ENCODE peak calls at places on chromosomes 7 and 10, in six cellular contexts. One of them, this sample, is unnamed.

GRCh38 chr7:2680792-2681490 is 7.1 kb upstream of the AMZ1 start:
- DNase-seq in IMR-90: peak
- DNase-seq in HAP-1: peak
- DNase-seq in activated CD4-positive, alpha-beta T cell treated with anti-CD3 and anti-CD28 coated beads for 48 hours: peak
- DNase-seq in activated CD8-positive, alpha-beta memory T cell treated with anti-CD3 and anti-CD28 coated beads for 24 hours: peak
- DNase-seq in amniotic epithelial cell: peak
- DNase-seq in this sample: peak

GRCh38 chr7:157150825-157151412 is 12.2 kb downstream of the UBE3C start:
- DNase-seq in IMR-90: peak
- DNase-seq in HAP-1: no peak
- DNase-seq in activated CD4-positive, alpha-beta T cell treated with anti-CD3 and anti-CD28 coated beads for 48 hours: no peak
- DNase-seq in activated CD8-positive, alpha-beta memory T cell treated with anti-CD3 and anti-CD28 coated beads for 24 hours: no peak
- DNase-seq in amniotic epithelial cell: peak
- DNase-seq in this sample: no peak

GRCh38 chr10:114577133-114577532 is 80.9 kb downstream of the ABLIM1 start:
- DNase-seq in IMR-90: peak
- DNase-seq in HAP-1: no peak
- DNase-seq in activated CD4-positive, alpha-beta T cell treated with anti-CD3 and anti-CD28 coated beads for 48 hours: no peak
- DNase-seq in activated CD8-positive, alpha-beta memory T cell treated with anti-CD3 and anti-CD28 coated beads for 24 hours: no peak
- DNase-seq in amniotic epithelial cell: peak
- DNase-seq in this sample: no peak

GRCh38 chr10:13708256-13708990 is 121.7 kb downstream of the PRPF18 start:
- DNase-seq in IMR-90: no peak
- DNase-seq in HAP-1: no peak
- DNase-seq in activated CD4-positive, alpha-beta T cell treated with anti-CD3 and anti-CD28 coated beads for 48 hours: no peak
- DNase-seq in activated CD8-positive, alpha-beta memory T cell treated with anti-CD3 and anti-CD28 coated beads for 24 hours: no peak
- DNase-seq in amniotic epithelial cell: no peak
- DNase-seq in this sample: no peak

GRCh38 chr10:77602913-77603528 is 34.6 kb downstream of the KCNMA1 start:
- DNase-seq in IMR-90: peak
- DNase-seq in HAP-1: no peak
- DNase-seq in activated CD4-positive, alpha-beta T cell treated with anti-CD3 and anti-CD28 coated beads for 48 hours: no peak
- DNase-seq in activated CD8-positive, alpha-beta memory T cell treated with anti-CD3 and anti-CD28 coated beads for 24 hours: no peak
- DNase-seq in amniotic epithelial cell: no peak
- DNase-seq in this sample: no peak

GRCh38 chr7:131502810-131503545 is 53.5 kb downstream of the PODXL start:
- DNase-seq in IMR-90: peak
- DNase-seq in HAP-1: no peak
- DNase-seq in activated CD4-positive, alpha-beta T cell treated with anti-CD3 and anti-CD28 coated beads for 48 hours: no peak
- DNase-seq in activated CD8-positive, alpha-beta memory T cell treated with anti-CD3 and anti-CD28 coated beads for 24 hours: no peak
- DNase-seq in amniotic epithelial cell: peak
- DNase-seq in this sample: no peak

GRCh38 chr7:92179393-92179924 is 517 bp upstream of the LRRD1 start:
- DNase-seq in IMR-90: peak
- DNase-seq in HAP-1: no peak
- DNase-seq in activated CD4-positive, alpha-beta T cell treated with anti-CD3 and anti-CD28 coated beads for 48 hours: no peak
- DNase-seq in activated CD8-positive, alpha-beta memory T cell treated with anti-CD3 and anti-CD28 coated beads for 24 hours: no peak
- DNase-seq in amniotic epithelial cell: no peak
- DNase-seq in this sample: no peak

GRCh38 chr7:15963206-15963605 is 276.7 kb upstream of the MEOX2 start:
- DNase-seq in IMR-90: no peak
- DNase-seq in HAP-1: no peak
- DNase-seq in activated CD4-positive, alpha-beta T cell treated with anti-CD3 and anti-CD28 coated beads for 48 hours: no peak
- DNase-seq in activated CD8-positive, alpha-beta memory T cell treated with anti-CD3 and anti-CD28 coated beads for 24 hours: no peak
- DNase-seq in amniotic epithelial cell: no peak
- DNase-seq in this sample: no peak

GRCh38 chr7:5614579-5614978 is 166.9 kb downstream of the RNF216 start:
- DNase-seq in IMR-90: no peak
- DNase-seq in HAP-1: no peak
- DNase-seq in activated CD4-positive, alpha-beta T cell treated with anti-CD3 and anti-CD28 coated beads for 48 hours: no peak
- DNase-seq in activated CD8-positive, alpha-beta memory T cell treated with anti-CD3 and anti-CD28 coated beads for 24 hours: no peak
- DNase-seq in amniotic epithelial cell: no peak
- DNase-seq in this sample: no peak

GRCh38 chr10:49300140-49300974 is 1.4 kb downstream of the C10orf71 start:
- DNase-seq in IMR-90: peak
- DNase-seq in HAP-1: no peak
- DNase-seq in activated CD4-positive, alpha-beta T cell treated with anti-CD3 and anti-CD28 coated beads for 48 hours: no peak
- DNase-seq in activated CD8-positive, alpha-beta memory T cell treated with anti-CD3 and anti-CD28 coated beads for 24 hours: no peak
- DNase-seq in amniotic epithelial cell: no peak
- DNase-seq in this sample: no peak

GRCh38 chr7:44569958-44570357 is 3.8 kb downstream of the DDX56 start:
- DNase-seq in IMR-90: no peak
- DNase-seq in HAP-1: no peak
- DNase-seq in activated CD4-positive, alpha-beta T cell treated with anti-CD3 and anti-CD28 coated beads for 48 hours: no peak
- DNase-seq in activated CD8-positive, alpha-beta memory T cell treated with anti-CD3 and anti-CD28 coated beads for 24 hours: no peak
- DNase-seq in amniotic epithelial cell: no peak
- DNase-seq in this sample: no peak

GRCh38 chr10:98748298-98748697 is 301.6 kb upstream of the HPS1 start:
- DNase-seq in IMR-90: peak
- DNase-seq in HAP-1: peak
- DNase-seq in activated CD4-positive, alpha-beta T cell treated with anti-CD3 and anti-CD28 coated beads for 48 hours: peak
- DNase-seq in activated CD8-positive, alpha-beta memory T cell treated with anti-CD3 and anti-CD28 coated beads for 24 hours: no peak
- DNase-seq in amniotic epithelial cell: peak
- DNase-seq in this sample: no peak

GRCh38 chr10:107417446-107417845 is 252.9 kb upstream of the SORCS1 start:
- DNase-seq in IMR-90: peak
- DNase-seq in HAP-1: no peak
- DNase-seq in activated CD4-positive, alpha-beta T cell treated with anti-CD3 and anti-CD28 coated beads for 48 hours: no peak
- DNase-seq in activated CD8-positive, alpha-beta memory T cell treated with anti-CD3 and anti-CD28 coated beads for 24 hours: no peak
- DNase-seq in amniotic epithelial cell: no peak
- DNase-seq in this sample: no peak

GRCh38 chr7:98396768-98397167 is 4.1 kb downstream of the BAIAP2L1 start:
- DNase-seq in IMR-90: no peak
- DNase-seq in HAP-1: no peak
- DNase-seq in activated CD4-positive, alpha-beta T cell treated with anti-CD3 and anti-CD28 coated beads for 48 hours: no peak
- DNase-seq in activated CD8-positive, alpha-beta memory T cell treated with anti-CD3 and anti-CD28 coated beads for 24 hours: no peak
- DNase-seq in amniotic epithelial cell: no peak
- DNase-seq in this sample: no peak

GRCh38 chr7:37916017-37916672 is 472 bp downstream of the SFRP4 start:
- DNase-seq in IMR-90: no peak
- DNase-seq in HAP-1: no peak
- DNase-seq in activated CD4-positive, alpha-beta T cell treated with anti-CD3 and anti-CD28 coated beads for 48 hours: no peak
- DNase-seq in activated CD8-positive, alpha-beta memory T cell treated with anti-CD3 and anti-CD28 coated beads for 24 hours: no peak
- DNase-seq in amniotic epithelial cell: no peak
- DNase-seq in this sample: no peak

GRCh38 chr10:870564-871166 is 60.8 kb downstream of the LARP4B start:
- DNase-seq in IMR-90: no peak
- DNase-seq in HAP-1: no peak
- DNase-seq in activated CD4-positive, alpha-beta T cell treated with anti-CD3 and anti-CD28 coated beads for 48 hours: no peak
- DNase-seq in activated CD8-positive, alpha-beta memory T cell treated with anti-CD3 and anti-CD28 coated beads for 24 hours: no peak
- DNase-seq in amniotic epithelial cell: no peak
- DNase-seq in this sample: no peak

GRCh38 chr10:9437131-9437530 is 1382.6 kb downstream of the GATA3 start:
- DNase-seq in IMR-90: peak
- DNase-seq in HAP-1: no peak
- DNase-seq in activated CD4-positive, alpha-beta T cell treated with anti-CD3 and anti-CD28 coated beads for 48 hours: no peak
- DNase-seq in activated CD8-positive, alpha-beta memory T cell treated with anti-CD3 and anti-CD28 coated beads for 24 hours: no peak
- DNase-seq in amniotic epithelial cell: peak
- DNase-seq in this sample: no peak

GRCh38 chr7:568681-569035 is 49.0 kb upstream of the PDGFA start:
- DNase-seq in IMR-90: peak
- DNase-seq in HAP-1: no peak
- DNase-seq in activated CD4-positive, alpha-beta T cell treated with anti-CD3 and anti-CD28 coated beads for 48 hours: no peak
- DNase-seq in activated CD8-positive, alpha-beta memory T cell treated with anti-CD3 and anti-CD28 coated beads for 24 hours: no peak
- DNase-seq in amniotic epithelial cell: peak
- DNase-seq in this sample: no peak

GRCh38 chr10:13079776-13080050 is 20.2 kb upstream of the OPTN start:
- DNase-seq in IMR-90: no peak
- DNase-seq in HAP-1: no peak
- DNase-seq in activated CD4-positive, alpha-beta T cell treated with anti-CD3 and anti-CD28 coated beads for 48 hours: no peak
- DNase-seq in activated CD8-positive, alpha-beta memory T cell treated with anti-CD3 and anti-CD28 coated beads for 24 hours: no peak
- DNase-seq in amniotic epithelial cell: peak
- DNase-seq in this sample: no peak

GRCh38 chr10:13909911-13910617 is 323.3 kb downstream of the PRPF18 start:
- DNase-seq in IMR-90: no peak
- DNase-seq in HAP-1: no peak
- DNase-seq in activated CD4-positive, alpha-beta T cell treated with anti-CD3 and anti-CD28 coated beads for 48 hours: no peak
- DNase-seq in activated CD8-positive, alpha-beta memory T cell treated with anti-CD3 and anti-CD28 coated beads for 24 hours: no peak
- DNase-seq in amniotic epithelial cell: no peak
- DNase-seq in this sample: no peak

GRCh38 chr7:106609416-106609815 is 51.5 kb downstream of the CCDC71L start:
- DNase-seq in IMR-90: peak
- DNase-seq in HAP-1: no peak
- DNase-seq in activated CD4-positive, alpha-beta T cell treated with anti-CD3 and anti-CD28 coated beads for 48 hours: no peak
- DNase-seq in activated CD8-positive, alpha-beta memory T cell treated with anti-CD3 and anti-CD28 coated beads for 24 hours: no peak
- DNase-seq in amniotic epithelial cell: peak
- DNase-seq in this sample: no peak

GRCh38 chr7:80740778-80741545 is 102.5 kb downstream of the CD36 start:
- DNase-seq in IMR-90: peak
- DNase-seq in HAP-1: peak
- DNase-seq in activated CD4-positive, alpha-beta T cell treated with anti-CD3 and anti-CD28 coated beads for 48 hours: no peak
- DNase-seq in activated CD8-positive, alpha-beta memory T cell treated with anti-CD3 and anti-CD28 coated beads for 24 hours: no peak
- DNase-seq in amniotic epithelial cell: peak
- DNase-seq in this sample: no peak

GRCh38 chr10:3236644-3237043 is 64.1 kb upstream of the PITRM1 start:
- DNase-seq in IMR-90: no peak
- DNase-seq in HAP-1: no peak
- DNase-seq in activated CD4-positive, alpha-beta T cell treated with anti-CD3 and anti-CD28 coated beads for 48 hours: no peak
- DNase-seq in activated CD8-positive, alpha-beta memory T cell treated with anti-CD3 and anti-CD28 coated beads for 24 hours: no peak
- DNase-seq in amniotic epithelial cell: no peak
- DNase-seq in this sample: no peak

GRCh38 chr7:123067814-123068213 is 72.3 kb upstream of the TAS2R16 start:
- DNase-seq in IMR-90: no peak
- DNase-seq in HAP-1: no peak
- DNase-seq in activated CD4-positive, alpha-beta T cell treated with anti-CD3 and anti-CD28 coated beads for 48 hours: no peak
- DNase-seq in activated CD8-positive, alpha-beta memory T cell treated with anti-CD3 and anti-CD28 coated beads for 24 hours: no peak
- DNase-seq in amniotic epithelial cell: no peak
- DNase-seq in this sample: no peak

GRCh38 chr7:40516376-40516775 is 381.6 kb downstream of the SUGCT start:
- DNase-seq in IMR-90: peak
- DNase-seq in HAP-1: no peak
- DNase-seq in activated CD4-positive, alpha-beta T cell treated with anti-CD3 and anti-CD28 coated beads for 48 hours: no peak
- DNase-seq in activated CD8-positive, alpha-beta memory T cell treated with anti-CD3 and anti-CD28 coated beads for 24 hours: no peak
- DNase-seq in amniotic epithelial cell: peak
- DNase-seq in this sample: no peak

GRCh38 chr10:11142809-11143208 is 125.1 kb downstream of the CELF2 start:
- DNase-seq in IMR-90: no peak
- DNase-seq in HAP-1: no peak
- DNase-seq in activated CD4-positive, alpha-beta T cell treated with anti-CD3 and anti-CD28 coated beads for 48 hours: no peak
- DNase-seq in activated CD8-positive, alpha-beta memory T cell treated with anti-CD3 and anti-CD28 coated beads for 24 hours: no peak
- DNase-seq in amniotic epithelial cell: no peak
- DNase-seq in this sample: no peak

GRCh38 chr10:27531336-27531847 is 27.3 kb downstream of the RAB18 start:
- DNase-seq in IMR-90: no peak
- DNase-seq in HAP-1: no peak
- DNase-seq in activated CD4-positive, alpha-beta T cell treated with anti-CD3 and anti-CD28 coated beads for 48 hours: no peak
- DNase-seq in activated CD8-positive, alpha-beta memory T cell treated with anti-CD3 and anti-CD28 coated beads for 24 hours: no peak
- DNase-seq in amniotic epithelial cell: no peak
- DNase-seq in this sample: no peak

GRCh38 chr7:52540041-52540440 is 495.4 kb upstream of the POM121L12 start:
- DNase-seq in IMR-90: no peak
- DNase-seq in HAP-1: no peak
- DNase-seq in activated CD4-positive, alpha-beta T cell treated with anti-CD3 and anti-CD28 coated beads for 48 hours: no peak
- DNase-seq in activated CD8-positive, alpha-beta memory T cell treated with anti-CD3 and anti-CD28 coated beads for 24 hours: no peak
- DNase-seq in amniotic epithelial cell: no peak
- DNase-seq in this sample: no peak

This sample was measured in memory B cell.